ENCODE peak calls at places on chromosomes 4 and X, in seven cellular contexts. W is bronchial epithelial cell, I is sigmoid colon, K is left cardiac atrium, X is substantia nigra, G is HFFc6, U is COR-L47. Q is an unnamed sample.
A peak's percentile ranks its signal among the peaks of the same experiment; 100 is the strongest.

GRCh38 chr4:15655223-15656037 is at the start of gene FBXL5:
- DNase-seq in G (peak; percentile 56), W (peak; percentile 60), U (peak; percentile 84), K (peak; percentile 83), I (peak; percentile 87), X (peak; percentile 75), Q (peak; percentile 62)

GRCh38 chr4:155544547-155544946 is 122.1 kb upstream of the GUCY1A1 start:
- DNase-seq in K (peak; percentile 37), U (no peak), X (no peak), W (no peak), G (no peak), I (peak; percentile 57), Q (no peak)

GRCh38 chrX:48475295-48475694 is 704 bp upstream of the FTSJ1 start:
- DNase-seq in U (no peak), K (no peak), G (no peak), X (no peak), W (no peak), I (no peak), Q (no peak)

GRCh38 chr4:76729460-76729859 is 168.5 kb downstream of the SOWAHB start:
- DNase-seq in I (no peak), X (no peak), K (no peak), W (no peak), U (no peak), G (no peak), Q (no peak)

GRCh38 chrX:4175221-4175620 is 461.8 kb upstream of the PRKX start:
- DNase-seq in X (no peak), K (no peak), U (no peak), G (no peak), I (no peak), W (no peak), Q (no peak)

GRCh38 chrX:115713465-115713864 is 152.5 kb downstream of the PLS3 start:
- DNase-seq in K (no peak), U (no peak), W (peak; percentile 79), I (no peak), G (no peak), X (no peak), Q (no peak)

GRCh38 chr4:185680617-185681016 is 131.4 kb downstream of the SORBS2 start:
- DNase-seq in I (no peak), X (no peak), K (no peak), U (no peak), W (no peak), G (no peak), Q (no peak)

GRCh38 chr4:152010680-152011079 is 249.9 kb upstream of the GATB start:
- DNase-seq in U (no peak), X (no peak), G (no peak), K (no peak), I (no peak), W (no peak), Q (no peak)

GRCh38 chr4:109009909-109010308 is 247.1 kb upstream of the ETNPPL start:
- DNase-seq in K (no peak), G (peak; percentile 66), X (no peak), U (no peak), W (peak; percentile 77), I (no peak), Q (no peak)

Q was measured in progenitor cell of endocrine pancreas.